ENCODE peak calls at places on chromosomes 12 and 14, in nine cellular contexts. B is keratinocyte, M is prostate gland, R is mesendoderm, X is cardiac muscle cell, I is IMR-90, F is epithelial cell of prostate, K is lower lobe of right lung, Z is heart right ventricle. G is an unnamed sample.

GRCh38 chr12:49674318-49674985 is 32.8 kb downstream of the FMNL3 start:
- DNase-seq in B (no peak), M (no peak), I (peak), Z (peak), X (no peak), F (no peak), R (no peak), K (no peak), G (no peak)

GRCh38 chr12:58502236-58502635 is 418.1 kb downstream of the LRIG3 start:
- DNase-seq in Z (no peak), M (no peak), I (peak), F (no peak), R (peak), B (no peak), K (no peak), X (peak), G (no peak)

GRCh38 chr14:36510874-36511273 is 9.2 kb downstream of the NKX2-1 start:
- DNase-seq in I (no peak), X (no peak), B (no peak), F (no peak), K (no peak), M (no peak), Z (no peak), R (no peak), G (no peak)

GRCh38 chr12:91991397-91992187 is 154.1 kb downstream of the BTG1 start:
- DNase-seq in R (peak), M (no peak), B (no peak), X (no peak), I (no peak), Z (no peak), K (no peak), F (no peak), G (no peak)

GRCh38 chr12:28536088-28536487 is 345.8 kb downstream of the CCDC91 start:
- DNase-seq in K (no peak), F (no peak), I (peak), R (no peak), M (no peak), X (no peak), Z (no peak), B (no peak), G (peak)

GRCh38 chr12:112116232-112117060 is 7.9 kb upstream of the NAA25 start:
- DNase-seq in I (peak), X (peak), B (no peak), F (no peak), R (peak), K (peak), M (no peak), Z (peak), G (no peak)

GRCh38 chr14:96888593-96888992 is 91.4 kb downstream of the VRK1 start:
- DNase-seq in K (no peak), B (no peak), M (no peak), Z (no peak), I (no peak), F (no peak), R (peak), X (peak), G (no peak)

GRCh38 chr14:56422703-56423213 is 156.8 kb upstream of the TMEM260 start:
- DNase-seq in I (peak), K (peak), R (peak), X (peak), M (peak), F (peak), Z (peak), B (no peak), G (peak)

GRCh38 chr12:52137746-52138145 is 54.1 kb downstream of the KRT80 start:
- DNase-seq in B (no peak), X (no peak), I (no peak), F (no peak), M (no peak), K (peak), R (no peak), Z (no peak), G (no peak)

GRCh38 chr12:2294651-2295475 is 242.1 kb downstream of the CACNA1C start:
- DNase-seq in K (peak), M (no peak), I (peak), R (no peak), F (no peak), X (no peak), Z (no peak), B (no peak), G (no peak)

GRCh38 chr12:112852810-112853209 is 54.0 kb upstream of the OAS1 start:
- DNase-seq in F (no peak), Z (no peak), K (no peak), R (peak), I (no peak), M (no peak), X (no peak), B (no peak), G (no peak)

GRCh38 chr12:94244165-94245133 is 96.1 kb downstream of the PLXNC1 start:
- DNase-seq in X (no peak), K (peak), F (no peak), I (no peak), M (no peak), Z (no peak), B (no peak), R (no peak), G (no peak)

GRCh38 chr14:67963960-67964359 is 144.4 kb downstream of the RAD51B start:
- DNase-seq in R (no peak), Z (no peak), X (no peak), I (no peak), M (no peak), B (no peak), K (no peak), F (no peak), G (no peak)

GRCh38 chr14:31955941-31956579 is 121.0 kb upstream of the ARHGAP5 start:
- DNase-seq in K (no peak), Z (no peak), I (peak), X (no peak), R (no peak), M (no peak), F (no peak), B (no peak), G (no peak)

DNA sequence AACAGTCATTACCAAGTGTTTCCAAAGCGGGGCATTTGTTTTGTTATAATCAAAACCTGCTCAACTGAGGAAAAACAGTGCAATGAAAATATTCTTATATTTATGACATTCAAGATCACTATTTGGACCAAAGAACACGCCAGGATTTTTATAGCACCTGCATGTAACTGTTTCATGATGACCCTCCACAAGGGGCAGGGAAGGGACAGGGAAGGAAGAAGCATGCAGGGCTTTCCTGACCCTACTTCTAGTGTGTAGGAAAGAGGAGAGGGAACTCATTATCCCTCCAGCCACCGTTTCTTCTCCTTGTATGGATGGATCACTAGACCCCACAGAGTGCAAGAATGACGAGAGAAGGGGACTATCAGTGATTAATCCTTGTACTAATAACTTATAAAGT is 49.4 kb downstream of the SPPL3 start:
- DNase-seq in F (no peak), I (no peak), Z (no peak), R (peak), B (no peak), M (no peak), K (no peak), X (no peak), G (no peak)
- H3K27ac ChIP-seq in F (no peak), I (no peak), Z (no peak), R (no peak), B (no peak), M (no peak), K (no peak), X (peak), G (no peak)

DNA sequence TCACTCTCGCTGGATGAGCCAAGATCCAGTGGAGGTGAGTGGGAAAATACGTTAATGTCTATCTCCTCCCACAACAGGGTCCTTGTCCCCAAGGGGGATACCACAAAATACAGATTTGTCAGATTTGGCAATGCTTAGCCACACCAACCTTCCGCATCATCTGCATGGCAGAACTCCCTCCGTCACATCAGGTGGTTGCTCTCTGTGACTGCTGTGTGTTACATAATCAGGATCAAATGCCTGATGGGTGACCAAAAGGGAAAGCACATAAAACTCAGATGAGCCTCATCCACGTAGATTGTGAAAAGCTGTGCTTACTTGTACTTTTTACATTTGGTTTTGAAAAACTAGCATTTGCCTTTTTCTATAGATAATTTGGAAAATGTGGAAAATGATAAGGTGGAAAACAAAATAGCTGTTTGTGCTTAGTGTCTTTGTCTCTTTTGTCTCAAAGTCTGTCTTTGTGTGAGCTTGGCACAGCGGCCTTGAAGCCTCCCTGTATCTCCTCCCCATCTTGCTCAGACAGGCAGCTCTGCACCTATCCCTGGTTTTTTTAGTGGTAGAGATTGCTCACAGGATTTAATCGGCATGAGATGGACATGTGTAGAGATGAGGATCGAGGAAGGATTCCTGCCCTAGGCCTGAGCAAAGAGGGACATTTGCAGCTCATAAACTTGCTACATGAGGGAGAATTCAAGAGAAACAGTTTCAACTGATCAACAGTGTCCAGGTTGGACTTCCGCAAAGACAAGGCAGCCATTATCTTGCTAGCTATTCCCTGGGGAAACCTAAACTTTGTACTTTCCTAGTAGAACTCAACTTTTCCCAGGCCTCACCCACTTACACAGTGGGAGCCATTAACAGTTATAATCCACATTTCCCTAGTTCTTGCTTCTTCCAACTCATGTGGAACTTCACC is 3.6 kb upstream of the FGF6 start:
- DNase-seq in K (no peak), X (no peak), M (no peak), Z (no peak), B (no peak), R (no peak), F (no peak), I (no peak), G (no peak)
- H3K27ac ChIP-seq in K (no peak), X (no peak), M (no peak), Z (no peak), B (no peak), R (peak), F (no peak), I (no peak), G (no peak)

GRCh38 chr12:122097641-122098364 is 19.2 kb downstream of the MLXIP start:
- DNase-seq in M (peak), R (peak), Z (peak), F (no peak), X (peak), I (peak), B (no peak), K (peak), G (no peak)
- H3K27ac ChIP-seq in M (peak), R (no peak), Z (peak), F (peak), X (peak), I (peak), B (peak), K (peak), G (peak)

DNA sequence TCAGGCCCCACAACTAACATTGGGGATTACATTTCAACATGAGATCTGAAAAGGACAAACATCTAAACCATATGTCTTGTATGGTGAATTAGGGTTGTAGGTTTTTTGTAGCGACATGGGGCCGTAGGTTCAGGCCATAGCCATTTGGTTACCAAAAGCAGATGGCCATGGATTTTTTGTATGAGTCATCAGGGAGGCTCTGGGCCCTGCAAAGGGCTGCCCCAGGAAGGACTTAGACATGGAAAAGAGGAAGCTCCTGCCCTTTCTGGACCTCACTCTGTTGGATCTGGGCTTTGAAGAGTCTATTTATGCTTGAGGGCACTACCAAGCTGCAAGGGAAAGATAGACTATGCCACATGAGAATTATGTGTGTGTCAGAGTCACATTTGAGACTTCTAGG is 89.3 kb upstream of the DHRS4 start:
- DNase-seq in Z (no peak), R (no peak), M (no peak), X (no peak), F (no peak), B (no peak), K (no peak), I (no peak), G (no peak)
- H3K27ac ChIP-seq in Z (no peak), R (no peak), M (no peak), X (no peak), F (no peak), B (no peak), K (no peak), I (no peak), G (no peak)

DNA sequence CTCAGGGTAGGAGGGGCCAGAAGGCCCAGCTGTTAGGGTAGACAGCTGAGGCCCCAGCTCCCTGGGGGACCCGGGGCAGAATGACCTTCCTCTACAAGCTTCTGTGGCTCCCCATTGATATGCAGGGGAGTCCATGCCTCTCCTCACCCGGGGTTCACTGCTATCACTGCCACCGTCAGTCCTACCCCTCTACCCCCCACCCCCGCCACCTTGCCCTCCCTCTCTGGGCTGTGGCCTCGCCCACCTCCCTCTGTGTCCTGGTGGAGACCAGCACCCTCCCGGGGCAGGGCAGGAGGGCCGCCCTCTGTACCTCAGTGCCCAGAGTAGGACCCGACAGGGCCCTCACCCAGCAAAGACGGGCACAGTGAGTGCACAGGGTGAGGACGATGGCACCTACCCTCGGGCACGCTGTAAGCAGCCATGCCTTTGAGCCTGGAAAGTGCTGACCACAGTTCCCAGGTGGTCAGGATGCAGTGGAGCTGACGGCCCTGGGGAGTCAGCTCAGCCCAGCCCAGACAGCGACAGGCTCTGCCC is 88.4 kb upstream of the SFSWAP start:
- DNase-seq in F (no peak), K (no peak), I (no peak), R (no peak), Z (no peak), M (no peak), X (no peak), B (no peak), G (no peak)
- H3K27ac ChIP-seq in F (no peak), K (no peak), I (no peak), R (no peak), Z (no peak), M (no peak), X (no peak), B (no peak), G (peak)

DNA sequence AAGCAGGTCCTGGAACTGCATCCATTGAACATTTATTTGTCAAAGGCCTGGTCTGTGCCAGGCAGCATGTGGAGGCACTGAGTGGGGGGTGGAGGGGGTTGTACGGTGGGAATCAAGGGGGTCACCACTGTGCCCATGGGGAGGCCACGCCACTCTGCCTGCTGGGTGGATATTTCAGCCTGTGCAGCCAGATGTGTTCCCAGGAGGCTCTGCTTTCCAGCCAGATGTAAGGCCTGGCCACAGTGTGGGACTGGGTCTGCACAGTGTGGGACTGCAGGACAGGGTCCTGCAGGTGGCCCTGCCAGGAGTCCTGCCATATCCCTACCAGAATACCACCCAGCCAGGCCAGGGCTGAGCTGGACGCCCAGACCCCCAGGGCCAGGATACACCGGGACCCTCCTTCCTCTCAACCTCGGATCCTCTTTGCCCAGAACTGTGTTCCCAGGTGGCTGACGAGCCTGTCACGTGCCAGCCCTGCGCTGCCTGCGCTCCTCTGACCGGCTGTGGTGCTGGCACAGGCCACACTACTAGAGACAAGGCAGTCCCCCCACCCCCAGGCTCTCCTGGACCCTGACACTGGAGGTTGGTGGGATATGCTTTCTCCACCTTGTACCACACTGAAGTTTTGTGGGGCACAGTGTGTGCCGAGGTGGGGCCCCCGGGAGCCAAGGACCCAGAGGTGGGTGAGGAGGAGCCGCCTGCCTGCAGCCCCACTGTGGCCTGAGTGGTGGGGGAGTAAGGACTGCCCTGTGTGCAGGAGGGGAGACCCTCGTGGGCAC is 17.5 kb downstream of the XRCC3 start:
- DNase-seq in M (no peak), F (no peak), R (no peak), Z (no peak), B (no peak), I (no peak), X (no peak), K (peak), G (no peak)
- H3K27ac ChIP-seq in M (peak), F (peak), R (no peak), Z (no peak), B (no peak), I (no peak), X (peak), K (peak), G (peak)

DNA sequence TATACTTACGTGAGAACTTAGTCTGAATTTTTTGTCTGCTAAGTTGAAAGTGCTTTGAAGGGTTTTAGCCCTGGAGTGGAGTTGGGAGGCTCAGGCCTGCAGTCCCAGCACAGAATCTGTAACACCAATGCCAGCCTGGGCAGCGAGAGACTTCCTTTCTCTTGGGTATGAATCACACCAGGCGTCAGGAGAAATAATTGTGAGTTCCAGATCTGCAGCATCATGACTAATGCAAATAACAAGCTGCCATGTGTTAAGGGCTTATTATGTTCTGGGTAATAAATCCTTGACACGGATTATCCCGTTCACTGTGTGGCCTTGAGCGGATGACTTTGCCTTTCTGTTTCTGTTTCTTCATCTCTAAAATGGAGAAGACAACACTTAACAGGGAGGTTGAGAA is 70.6 kb downstream of the B4GALNT3 start:
- DNase-seq in I (no peak), K (no peak), B (no peak), Z (no peak), F (peak), R (no peak), X (no peak), M (no peak), G (peak)
- H3K27ac ChIP-seq in I (no peak), K (no peak), B (peak), Z (no peak), F (peak), R (no peak), X (no peak), M (no peak), G (no peak)